ENCODE peak calls at places on chromosomes 2 and 18, in four cellular contexts. One of them, this sample, is unnamed.

GRCh38 chr18:61854578-61854977 is 38.2 kb downstream of the RNF152 start:
- DNase-seq in stimulated activated CD4-positive, alpha-beta T cell treated with anti-CD3 and anti-CD28 coated beads, Interleukin-2, amount 100 ng/mL, for 48 hours: no peak
- DNase-seq in transverse colon: no peak
- DNase-seq in kidney: no peak
- DNase-seq in this sample: no peak

GRCh38 chr2:16537347-16537746 is 128.3 kb downstream of the CYRIA start:
- DNase-seq in stimulated activated CD4-positive, alpha-beta T cell treated with anti-CD3 and anti-CD28 coated beads, Interleukin-2, amount 100 ng/mL, for 48 hours: no peak
- DNase-seq in kidney: no peak
- DNase-seq in transverse colon: no peak
- DNase-seq in this sample: no peak

GRCh38 chr18:37578886-37579513 is 13.4 kb upstream of the CELF4 start:
- DNase-seq in kidney: no peak
- DNase-seq in transverse colon: no peak
- DNase-seq in stimulated activated CD4-positive, alpha-beta T cell treated with anti-CD3 and anti-CD28 coated beads, Interleukin-2, amount 100 ng/mL, for 48 hours: no peak
- DNase-seq in this sample: peak

GRCh38 chr18:40413160-40413559 is 1541.9 kb upstream of the PIK3C3 start:
- DNase-seq in kidney: no peak
- DNase-seq in transverse colon: peak
- DNase-seq in stimulated activated CD4-positive, alpha-beta T cell treated with anti-CD3 and anti-CD28 coated beads, Interleukin-2, amount 100 ng/mL, for 48 hours: no peak
- DNase-seq in this sample: peak

GRCh38 chr2:207796585-207797350 is 27.1 kb upstream of the FZD5 start:
- DNase-seq in transverse colon: peak
- DNase-seq in kidney: peak
- DNase-seq in stimulated activated CD4-positive, alpha-beta T cell treated with anti-CD3 and anti-CD28 coated beads, Interleukin-2, amount 100 ng/mL, for 48 hours: no peak
- DNase-seq in this sample: no peak

GRCh38 chr2:38603402-38604265 is 906 bp upstream of the HNRNPLL start:
- DNase-seq in stimulated activated CD4-positive, alpha-beta T cell treated with anti-CD3 and anti-CD28 coated beads, Interleukin-2, amount 100 ng/mL, for 48 hours: peak
- DNase-seq in kidney: peak
- DNase-seq in transverse colon: peak
- DNase-seq in this sample: peak

GRCh38 chr2:75303227-75303626 is 103.9 kb upstream of the TACR1 start:
- DNase-seq in transverse colon: no peak
- DNase-seq in kidney: no peak
- DNase-seq in stimulated activated CD4-positive, alpha-beta T cell treated with anti-CD3 and anti-CD28 coated beads, Interleukin-2, amount 100 ng/mL, for 48 hours: no peak
- DNase-seq in this sample: no peak

GRCh38 chr18:904135-905090 is at the start of gene ADCYAP1:
- DNase-seq in kidney: no peak
- DNase-seq in stimulated activated CD4-positive, alpha-beta T cell treated with anti-CD3 and anti-CD28 coated beads, Interleukin-2, amount 100 ng/mL, for 48 hours: no peak
- DNase-seq in transverse colon: no peak
- DNase-seq in this sample: peak